ENCODE peak calls at places on chromosome 21, in four cellular contexts. X is posterior vena cava; L is effector CD8-positive, alpha-beta T cell; C is GM06990. V is an unnamed sample.

GRCh38 chr21:42640486-42640885 is 12.9 kb upstream of the PDE9A start:
- DNase-seq in L (no peak), C (no peak), X (peak; percentile 80), V (no peak)

GRCh38 chr21:41526478-41527087 is 18.6 kb upstream of the TMPRSS2 start:
- DNase-seq in C (no peak), L (no peak), X (no peak), V (no peak)

GRCh38 chr21:33899199-33899598 is 16.4 kb downstream of the ATP5PO start:
- DNase-seq in L (no peak), X (no peak), C (no peak), V (no peak)

GRCh38 chr21:37530901-37531351 is 164.4 kb downstream of the DYRK1A start:
- DNase-seq in X (no peak), C (no peak), L (no peak), V (no peak)

GRCh38 chr21:29825936-29826335 is 113.9 kb downstream of the GRIK1 start:
- DNase-seq in X (no peak), L (no peak), C (no peak), V (no peak)

GRCh38 chr21:21367583-21367982 is 369.4 kb downstream of the NCAM2 start:
- DNase-seq in L (no peak), X (no peak), C (no peak), V (no peak)

GRCh38 chr21:37208056-37208705 is 59.0 kb downstream of the VPS26C start:
- DNase-seq in X (peak; percentile 92), C (peak; percentile 85), L (no peak), V (peak; percentile 74)

GRCh38 chr21:21968810-21969588 is 970.8 kb downstream of the NCAM2 start:
- DNase-seq in C (no peak), L (no peak), X (no peak), V (no peak)

GRCh38 chr21:45393833-45394638 is 10.9 kb upstream of the COL18A1 start:
- DNase-seq in L (no peak), X (peak; percentile 55), C (no peak), V (no peak)

GRCh38 chr21:41501919-41502318 is 6.0 kb downstream of the TMPRSS2 start:
- DNase-seq in L (no peak), X (no peak), C (no peak), V (no peak)

GRCh38 chr21:16522512-16522911 is 792.7 kb downstream of the USP25 start:
- DNase-seq in X (no peak), C (no peak), L (no peak), V (no peak)

GRCh38 chr21:32611471-32611997 is 643 bp downstream of the CFAP298 start:
- DNase-seq in C (no peak), X (no peak), L (no peak), V (peak; percentile 65)

GRCh38 chr21:41602511-41602910 is 94.6 kb upstream of the TMPRSS2 start:
- DNase-seq in L (no peak), X (no peak), C (no peak), V (no peak)

GRCh38 chr21:33266050-33266783 is at the start of gene IL10RB:
- DNase-seq in X (peak; percentile 93), C (peak; percentile 86), L (peak; percentile 72), V (peak; percentile 84)

GRCh38 chr21:43573921-43574320 is 85.4 kb downstream of the HSF2BP start:
- DNase-seq in C (no peak), X (no peak), L (no peak), V (no peak)

GRCh38 chr21:45897191-45898027 is 84.2 kb upstream of the COL6A1 start:
- DNase-seq in X (peak; percentile 78), C (no peak), L (no peak), V (no peak)

GRCh38 chr21:26546698-26547097 is 26.4 kb downstream of the CYYR1 start:
- DNase-seq in C (no peak), L (no peak), X (no peak), V (no peak)

GRCh38 chr21:17818158-17819113 is 720 bp downstream of the C21orf91 start:
- DNase-seq in X (peak; percentile 84), L (peak; percentile 28), C (peak; percentile 58), V (peak; percentile 68)

GRCh38 chr21:31873275-31873695 is 465 bp downstream of the HUNK start:
- DNase-seq in L (no peak), C (no peak), X (no peak), V (no peak)

GRCh38 chr21:34579411-34579810 is 35.5 kb downstream of the RCAN1 start:
- DNase-seq in X (no peak), C (no peak), L (no peak), V (no peak)

GRCh38 chr21:41640756-41641509 is 125.9 kb downstream of the RIPK4 start:
- DNase-seq in L (no peak), C (no peak), X (peak; percentile 73), V (no peak)

GRCh38 chr21:39441502-39442475 is 3.8 kb downstream of the LCA5L start:
- DNase-seq in X (no peak), L (peak; percentile 2), C (no peak), V (peak; percentile 57)

GRCh38 chr21:27143476-27143875 is 176.6 kb upstream of the ADAMTS5 start:
- DNase-seq in X (no peak), L (no peak), C (no peak), V (no peak)

GRCh38 chr21:17536381-17536780 is 23.5 kb downstream of the CXADR start:
- DNase-seq in X (no peak), C (no peak), L (no peak), V (no peak)

GRCh38 chr21:25296239-25296638 is 311.0 kb downstream of the MRPL39 start:
- DNase-seq in C (no peak), X (no peak), L (no peak), V (no peak)

GRCh38 chr21:38264581-38264980 is 7.8 kb downstream of the KCNJ15 start:
- DNase-seq in L (no peak), X (no peak), C (no peak), V (no peak)

GRCh38 chr21:43291347-43291950 is 122.6 kb downstream of the CRYAA start:
- DNase-seq in C (no peak), X (no peak), L (no peak), V (no peak)

GRCh38 chr21:41418393-41418792 is 7.6 kb upstream of the MX1 start:
- DNase-seq in C (no peak), X (no peak), L (no peak), V (no peak)

GRCh38 chr21:22120616-22121266 is 1122.5 kb downstream of the NCAM2 start:
- DNase-seq in C (no peak), L (no peak), X (no peak), V (no peak)

GRCh38 chr21:15868940-15869339 is 139.2 kb downstream of the USP25 start:
- DNase-seq in L (no peak), C (no peak), X (no peak), V (no peak)

GRCh38 chr21:15010645-15011044 is 54.2 kb downstream of the NRIP1 start:
- DNase-seq in L (no peak), X (no peak), C (no peak), V (no peak)

V was measured in activated CD4-positive, alpha-beta T cell treated with anti-CD3 and anti-CD28 coated beads for 36 hours.